ENCODE peak calls at places on chromosomes 3 and 15, in nine cellular contexts. Q is IMR-90, S is stomach, F is tibial nerve, T is cardiac muscle cell, L is PC-3, I is fibroblast of the aortic adventitia, N is psoas muscle, O is fibroblast of pulmonary artery. K is an unnamed sample.
A peak's percentile ranks its signal among the peaks of the same experiment; 100 is the strongest.

GRCh38 chr3:52854013-52854412 is 19.2 kb upstream of the MUSTN1 start:
- DNase-seq in F (no peak), N (no peak), S (no peak), L (no peak), T (peak; percentile 51), O (no peak), I (no peak), Q (no peak), K (no peak)

GRCh38 chr3:18559323-18559972 is 134.3 kb upstream of the SATB1 start:
- DNase-seq in F (no peak), T (peak; percentile 57), N (no peak), Q (no peak), O (peak; percentile 41), S (peak; percentile 30), I (peak; percentile 7), L (peak; percentile 82), K (no peak)

GRCh38 chr15:28459279-28459678 is 73.5 kb downstream of the GOLGA8G start:
- DNase-seq in F (no peak), T (no peak), L (peak; percentile 1), N (no peak), I (no peak), O (no peak), Q (peak; percentile 0), S (no peak), K (no peak)

GRCh38 chr15:58546066-58546591 is 114.3 kb downstream of the LIPC start:
- DNase-seq in Q (no peak), T (no peak), I (no peak), O (no peak), F (no peak), N (no peak), L (no peak), S (peak; percentile 20), K (no peak)

GRCh38 chr15:39720721-39721611 is 61.7 kb downstream of the FSIP1 start:
- DNase-seq in Q (peak; percentile 69), T (no peak), S (no peak), N (no peak), I (peak; percentile 92), O (no peak), L (peak; percentile 61), F (no peak), K (peak; percentile 65)

GRCh38 chr15:77017761-77018720 is 23.1 kb downstream of the PSTPIP1 start:
- DNase-seq in T (no peak), S (no peak), N (peak; percentile 26), L (no peak), O (no peak), Q (no peak), I (no peak), F (no peak), K (no peak)

GRCh38 chr3:43316783-43317460 is 30.6 kb downstream of the SNRK start:
- DNase-seq in L (peak; percentile 18), I (no peak), F (no peak), T (no peak), O (no peak), N (no peak), Q (no peak), S (no peak), K (no peak)

GRCh38 chr3:72177075-72178050 is 392.4 kb upstream of the PROK2 start:
- DNase-seq in Q (peak; percentile 13), F (no peak), L (no peak), T (no peak), S (peak; percentile 28), I (peak; percentile 77), N (peak; percentile 61), O (peak; percentile 79), K (peak; percentile 75)

GRCh38 chr3:1591327-1592028 is 498.7 kb downstream of the CNTN6 start:
- DNase-seq in L (no peak), I (no peak), S (no peak), F (no peak), T (no peak), Q (no peak), N (no peak), O (no peak), K (no peak)

GRCh38 chr3:73868688-73869315 is 244.1 kb upstream of the PDZRN3 start:
- DNase-seq in S (peak; percentile 41), I (peak; percentile 70), Q (peak; percentile 38), L (peak; percentile 49), F (peak; percentile 32), N (no peak), T (peak; percentile 57), O (peak; percentile 57), K (peak; percentile 29)

GRCh38 chr3:15601046-15601398 is 347 bp downstream of the HACL1 start:
- DNase-seq in I (no peak), O (no peak), Q (peak; percentile 12), T (no peak), N (no peak), S (no peak), L (no peak), F (no peak), K (peak; percentile 12)

GRCh38 chr3:7447197-7447769 is 586.4 kb downstream of the GRM7 start:
- DNase-seq in T (no peak), N (no peak), L (no peak), O (no peak), S (no peak), I (no peak), F (no peak), Q (no peak), K (no peak)
- TF ChIP-seq CTCF in T (no peak), N (no peak), L (no peak), O (no peak), S (no peak), I (no peak), F (no peak), Q (no peak), K (no peak)

GRCh38 chr3:124833710-124834332 is 53.3 kb downstream of the ITGB5 start:
- DNase-seq in L (no peak), F (no peak), T (no peak), I (no peak), S (no peak), Q (no peak), N (no peak), O (no peak), K (no peak)

GRCh38 chr3:124837065-124837464 is 50.1 kb downstream of the ITGB5 start:
- DNase-seq in I (peak; percentile 43), N (no peak), S (no peak), Q (no peak), F (no peak), L (no peak), O (no peak), T (no peak), K (no peak)

GRCh38 chr3:124832782-124833709 is 54.1 kb downstream of the ITGB5 start:
- DNase-seq in F (no peak), I (peak; percentile 92), Q (peak; percentile 95), O (peak; percentile 82), S (no peak), L (peak; percentile 48), T (no peak), N (no peak), K (peak; percentile 71)

GRCh38 chr3:124836448-124836847 is 50.7 kb downstream of the ITGB5 start:
- DNase-seq in O (no peak), I (no peak), F (no peak), Q (no peak), S (no peak), N (no peak), L (no peak), T (no peak), K (no peak)

DNA sequence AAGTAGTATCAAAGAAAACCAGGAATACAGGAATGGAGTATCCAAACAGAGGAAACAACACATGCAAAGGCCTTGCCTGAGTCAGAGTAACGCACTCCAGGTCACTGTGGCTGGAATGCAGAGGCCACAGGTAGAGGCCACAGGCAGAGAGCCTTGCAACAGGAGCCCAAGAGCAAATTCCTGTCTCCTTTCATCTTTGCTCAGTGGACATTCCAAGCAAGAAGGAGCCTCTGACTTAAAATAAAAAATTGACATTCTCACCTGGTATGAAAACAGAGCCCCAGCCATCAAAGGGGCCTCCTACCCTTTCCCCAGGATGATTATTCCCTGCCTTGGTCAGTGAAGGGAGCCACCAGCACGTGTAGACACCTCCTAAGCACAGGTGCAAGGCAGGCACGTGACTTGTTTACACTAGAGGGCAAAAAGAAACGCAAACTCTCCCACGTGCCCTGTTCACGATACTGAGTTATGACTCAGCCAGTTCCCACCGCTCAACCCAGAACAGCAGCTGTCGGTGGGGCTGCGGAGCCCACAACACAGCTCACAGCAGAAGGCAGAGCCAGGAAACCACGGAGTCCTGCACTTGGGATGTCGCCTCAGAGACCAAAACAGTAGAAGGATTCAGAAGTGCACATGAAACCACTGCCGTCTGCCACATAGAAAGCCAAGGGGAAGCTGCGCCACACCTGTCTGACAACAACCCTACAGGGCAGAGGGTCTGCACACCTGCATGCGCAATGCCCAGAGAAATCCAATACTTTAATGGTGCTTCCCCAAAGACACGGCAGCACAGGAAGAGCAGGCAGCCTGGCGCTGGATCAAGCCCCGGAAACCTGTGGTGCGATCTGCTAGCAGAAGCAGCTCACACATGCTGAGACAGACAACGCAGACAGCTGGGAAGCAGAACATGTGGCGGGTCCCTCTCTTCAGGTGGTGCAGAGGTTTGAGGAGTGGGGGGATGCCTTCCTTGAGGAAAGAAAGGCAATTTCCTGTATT is 52.1 kb downstream of the ITGB5 start:
- DNase-seq in I (no peak), L (peak; percentile 75), Q (peak; percentile 98), S (peak; percentile 80), O (peak; percentile 90), N (peak; percentile 80), F (no peak), T (no peak), K (peak; percentile 43)
- H3K4me3 ChIP-seq in I (no peak overlapping the region), L (peak overlapping the region; percentile 3), Q (no peak overlapping the region), S (no peak overlapping the region), O (no peak overlapping the region), N (peak overlapping the region; percentile 55), F (no peak overlapping the region), T (no peak overlapping the region), K (no peak overlapping the region)

DNA sequence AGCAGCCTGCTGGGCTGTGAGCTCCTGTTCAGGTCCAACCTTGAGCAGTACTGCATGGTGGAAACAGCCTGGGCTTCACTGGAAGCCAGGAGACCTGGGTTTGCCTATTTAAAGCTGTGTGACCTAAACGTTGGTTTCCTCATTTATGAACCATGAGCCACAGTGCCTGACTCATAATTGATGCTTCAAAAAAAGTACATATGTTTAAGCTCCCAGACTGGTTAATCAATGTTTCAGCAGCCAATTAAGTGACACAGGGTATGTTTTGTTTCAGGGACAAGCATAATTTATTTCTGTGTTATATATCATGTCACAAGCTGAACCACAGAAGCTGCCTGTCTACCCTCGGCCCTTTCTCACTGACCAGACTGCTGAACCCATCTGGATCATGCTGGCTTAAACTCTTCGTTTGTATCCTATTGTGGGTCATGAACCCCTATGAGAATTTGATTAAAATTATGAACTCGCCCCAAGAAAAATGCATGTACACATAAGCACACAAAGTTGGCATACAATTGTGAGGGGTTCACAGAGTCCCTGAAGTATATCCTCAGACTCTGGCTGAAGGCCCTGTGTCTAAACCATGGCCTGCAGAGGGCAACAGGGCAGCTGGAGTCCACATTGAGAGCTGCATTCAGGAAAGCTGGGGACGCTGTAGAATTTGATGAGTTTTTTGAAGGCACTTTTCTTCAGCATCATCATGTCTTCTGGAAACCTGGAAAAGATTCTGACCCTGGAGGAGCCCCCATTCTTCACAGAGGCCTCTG is 23.7 kb downstream of the HDC start:
- DNase-seq in N (no peak), Q (peak; percentile 70), T (no peak), I (peak; percentile 39), L (peak; percentile 36), F (no peak), O (no peak), S (no peak), K (peak; percentile 69)
- TF ChIP-seq CTCF in N (no peak), Q (no peak), T (no peak), I (no peak), L (peak; percentile 14), F (no peak), O (no peak), S (no peak), K (no peak)

DNA sequence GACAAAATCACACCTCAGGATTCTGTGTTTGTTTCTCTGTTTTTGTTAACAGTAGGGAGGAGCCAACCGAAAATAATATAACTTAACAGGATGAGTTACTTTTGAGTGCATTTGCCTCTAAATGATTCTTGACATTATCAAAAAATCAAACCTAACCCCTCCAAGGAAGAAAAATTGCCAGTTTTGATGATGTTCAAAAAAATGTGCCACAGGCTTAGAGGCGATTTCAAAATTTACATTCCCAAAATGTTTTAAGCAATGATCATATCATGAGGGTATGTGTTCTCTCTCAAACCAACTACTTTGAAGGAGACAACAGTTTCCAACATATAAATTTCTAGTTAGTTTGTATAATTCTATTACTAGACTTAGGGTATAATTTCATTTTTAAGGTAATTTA is 6.7 kb downstream of the VGLL3 start:
- DNase-seq in Q (peak; percentile 38), S (no peak), L (no peak), I (peak; percentile 72), O (peak; percentile 60), T (no peak), F (no peak), N (no peak), K (no peak)
- H3K4me3 ChIP-seq in Q (no peak overlapping the region), S (no peak overlapping the region), L (no peak overlapping the region), I (no peak overlapping the region), O (no peak overlapping the region), T (no peak overlapping the region), F (no peak overlapping the region), N (no peak overlapping the region), K (peak overlapping the region; percentile 91)